ENCODE peak calls at places on chromosomes 11 and 22, in nine cellular contexts. One of them, this sample, is unnamed.

GRCh38 chr22:41935015-41935908 is 8.7 kb upstream of the TNFRSF13C start:
- DNase-seq in iPS DF 6.9: no peak
- DNase-seq in activated CD4-positive, alpha-beta T cell treated with anti-CD3 and anti-CD28 coated beads, Interleukin-2, amount 10 ng/mL, durations not matched to agents 7 days and 5 days: no peak
- DNase-seq in fibroblast of lung: no peak
- DNase-seq in fibroblast of the conjunctiva: no peak
- DNase-seq in NCI-H2081: peak
- DNase-seq in uterus: no peak
- DNase-seq in DMS 273 treated with DMSO at 0.1 percent for 48 hours: no peak
- DNase-seq in skeletal muscle cell: no peak
- DNase-seq in this sample: no peak

GRCh38 chr11:131025421-131026126 is 109.3 kb upstream of the SNX19 start:
- DNase-seq in iPS DF 6.9: no peak
- DNase-seq in uterus: no peak
- DNase-seq in NCI-H2081: no peak
- DNase-seq in skeletal muscle cell: no peak
- DNase-seq in DMS 273 treated with DMSO at 0.1 percent for 48 hours: no peak
- DNase-seq in activated CD4-positive, alpha-beta T cell treated with anti-CD3 and anti-CD28 coated beads, Interleukin-2, amount 10 ng/mL, durations not matched to agents 7 days and 5 days: no peak
- DNase-seq in fibroblast of lung: no peak
- DNase-seq in fibroblast of the conjunctiva: no peak
- DNase-seq in this sample: no peak

GRCh38 chr22:49517211-49517610 is 310.5 kb downstream of the BRD1 start:
- DNase-seq in fibroblast of the conjunctiva: no peak
- DNase-seq in activated CD4-positive, alpha-beta T cell treated with anti-CD3 and anti-CD28 coated beads, Interleukin-2, amount 10 ng/mL, durations not matched to agents 7 days and 5 days: no peak
- DNase-seq in uterus: no peak
- DNase-seq in DMS 273 treated with DMSO at 0.1 percent for 48 hours: no peak
- DNase-seq in NCI-H2081: no peak
- DNase-seq in iPS DF 6.9: no peak
- DNase-seq in skeletal muscle cell: no peak
- DNase-seq in fibroblast of lung: no peak
- DNase-seq in this sample: no peak

GRCh38 chr11:45331839-45332485 is 45.8 kb upstream of the SYT13 start:
- DNase-seq in DMS 273 treated with DMSO at 0.1 percent for 48 hours: no peak
- DNase-seq in fibroblast of the conjunctiva: no peak
- DNase-seq in activated CD4-positive, alpha-beta T cell treated with anti-CD3 and anti-CD28 coated beads, Interleukin-2, amount 10 ng/mL, durations not matched to agents 7 days and 5 days: no peak
- DNase-seq in skeletal muscle cell: no peak
- DNase-seq in fibroblast of lung: no peak
- DNase-seq in iPS DF 6.9: no peak
- DNase-seq in NCI-H2081: no peak
- DNase-seq in uterus: no peak
- DNase-seq in this sample: no peak

GRCh38 chr11:30635401-30635989 is 49.3 kb upstream of the MPPED2 start:
- DNase-seq in NCI-H2081: peak
- DNase-seq in DMS 273 treated with DMSO at 0.1 percent for 48 hours: no peak
- DNase-seq in uterus: no peak
- DNase-seq in activated CD4-positive, alpha-beta T cell treated with anti-CD3 and anti-CD28 coated beads, Interleukin-2, amount 10 ng/mL, durations not matched to agents 7 days and 5 days: no peak
- DNase-seq in iPS DF 6.9: peak
- DNase-seq in fibroblast of lung: peak
- DNase-seq in fibroblast of the conjunctiva: no peak
- DNase-seq in skeletal muscle cell: no peak
- DNase-seq in this sample: no peak

GRCh38 chr22:30348837-30349236 is 7.9 kb downstream of the SF3A1 start:
- DNase-seq in fibroblast of lung: peak
- DNase-seq in DMS 273 treated with DMSO at 0.1 percent for 48 hours: no peak
- DNase-seq in NCI-H2081: no peak
- DNase-seq in fibroblast of the conjunctiva: peak
- DNase-seq in activated CD4-positive, alpha-beta T cell treated with anti-CD3 and anti-CD28 coated beads, Interleukin-2, amount 10 ng/mL, durations not matched to agents 7 days and 5 days: no peak
- DNase-seq in iPS DF 6.9: no peak
- DNase-seq in uterus: no peak
- DNase-seq in skeletal muscle cell: no peak
- DNase-seq in this sample: peak

GRCh38 chr22:38707346-38707745 is 1.6 kb downstream of the GTPBP1 start:
- DNase-seq in DMS 273 treated with DMSO at 0.1 percent for 48 hours: no peak
- DNase-seq in fibroblast of the conjunctiva: no peak
- DNase-seq in skeletal muscle cell: no peak
- DNase-seq in fibroblast of lung: peak
- DNase-seq in activated CD4-positive, alpha-beta T cell treated with anti-CD3 and anti-CD28 coated beads, Interleukin-2, amount 10 ng/mL, durations not matched to agents 7 days and 5 days: no peak
- DNase-seq in iPS DF 6.9: no peak
- DNase-seq in NCI-H2081: no peak
- DNase-seq in uterus: no peak
- DNase-seq in this sample: no peak

GRCh38 chr22:40877488-40877887 is 15.6 kb upstream of the DNAJB7 start:
- DNase-seq in activated CD4-positive, alpha-beta T cell treated with anti-CD3 and anti-CD28 coated beads, Interleukin-2, amount 10 ng/mL, durations not matched to agents 7 days and 5 days: no peak
- DNase-seq in iPS DF 6.9: no peak
- DNase-seq in fibroblast of the conjunctiva: no peak
- DNase-seq in uterus: no peak
- DNase-seq in fibroblast of lung: no peak
- DNase-seq in NCI-H2081: no peak
- DNase-seq in DMS 273 treated with DMSO at 0.1 percent for 48 hours: no peak
- DNase-seq in skeletal muscle cell: no peak
- DNase-seq in this sample: no peak

GRCh38 chr11:33912405-33913361 is 20.8 kb upstream of the LMO2 start:
- DNase-seq in skeletal muscle cell: peak
- DNase-seq in DMS 273 treated with DMSO at 0.1 percent for 48 hours: peak
- DNase-seq in uterus: no peak
- DNase-seq in fibroblast of the conjunctiva: peak
- DNase-seq in iPS DF 6.9: no peak
- DNase-seq in NCI-H2081: peak
- DNase-seq in fibroblast of lung: peak
- DNase-seq in activated CD4-positive, alpha-beta T cell treated with anti-CD3 and anti-CD28 coated beads, Interleukin-2, amount 10 ng/mL, durations not matched to agents 7 days and 5 days: no peak
- DNase-seq in this sample: peak

GRCh38 chr11:47314992-47315391 is 37.5 kb downstream of the MYBPC3 start:
- DNase-seq in uterus: no peak
- DNase-seq in fibroblast of the conjunctiva: no peak
- DNase-seq in activated CD4-positive, alpha-beta T cell treated with anti-CD3 and anti-CD28 coated beads, Interleukin-2, amount 10 ng/mL, durations not matched to agents 7 days and 5 days: no peak
- DNase-seq in NCI-H2081: no peak
- DNase-seq in DMS 273 treated with DMSO at 0.1 percent for 48 hours: no peak
- DNase-seq in fibroblast of lung: no peak
- DNase-seq in skeletal muscle cell: no peak
- DNase-seq in iPS DF 6.9: no peak
- DNase-seq in this sample: no peak

GRCh38 chr11:36288442-36289225 is 590 bp downstream of the COMMD9 start:
- DNase-seq in iPS DF 6.9: no peak
- DNase-seq in uterus: no peak
- DNase-seq in fibroblast of the conjunctiva: no peak
- DNase-seq in DMS 273 treated with DMSO at 0.1 percent for 48 hours: no peak
- DNase-seq in fibroblast of lung: no peak
- DNase-seq in NCI-H2081: no peak
- DNase-seq in activated CD4-positive, alpha-beta T cell treated with anti-CD3 and anti-CD28 coated beads, Interleukin-2, amount 10 ng/mL, durations not matched to agents 7 days and 5 days: no peak
- DNase-seq in skeletal muscle cell: no peak
- DNase-seq in this sample: no peak

GRCh38 chr11:16967347-16967662 is 46.9 kb downstream of the PLEKHA7 start:
- DNase-seq in skeletal muscle cell: no peak
- DNase-seq in activated CD4-positive, alpha-beta T cell treated with anti-CD3 and anti-CD28 coated beads, Interleukin-2, amount 10 ng/mL, durations not matched to agents 7 days and 5 days: no peak
- DNase-seq in fibroblast of the conjunctiva: no peak
- DNase-seq in NCI-H2081: no peak
- DNase-seq in DMS 273 treated with DMSO at 0.1 percent for 48 hours: no peak
- DNase-seq in iPS DF 6.9: no peak
- DNase-seq in fibroblast of lung: no peak
- DNase-seq in uterus: no peak
- DNase-seq in this sample: no peak

GRCh38 chr11:112724194-112724790 is 236.9 kb upstream of the NCAM1 start:
- DNase-seq in activated CD4-positive, alpha-beta T cell treated with anti-CD3 and anti-CD28 coated beads, Interleukin-2, amount 10 ng/mL, durations not matched to agents 7 days and 5 days: no peak
- DNase-seq in uterus: no peak
- DNase-seq in iPS DF 6.9: no peak
- DNase-seq in NCI-H2081: peak
- DNase-seq in skeletal muscle cell: no peak
- DNase-seq in fibroblast of the conjunctiva: no peak
- DNase-seq in DMS 273 treated with DMSO at 0.1 percent for 48 hours: no peak
- DNase-seq in fibroblast of lung: no peak
- DNase-seq in this sample: no peak

GRCh38 chr11:78210000-78210608 is 21.4 kb downstream of the USP35 start:
- DNase-seq in iPS DF 6.9: no peak
- DNase-seq in fibroblast of the conjunctiva: no peak
- DNase-seq in skeletal muscle cell: no peak
- DNase-seq in activated CD4-positive, alpha-beta T cell treated with anti-CD3 and anti-CD28 coated beads, Interleukin-2, amount 10 ng/mL, durations not matched to agents 7 days and 5 days: no peak
- DNase-seq in uterus: no peak
- DNase-seq in fibroblast of lung: no peak
- DNase-seq in DMS 273 treated with DMSO at 0.1 percent for 48 hours: no peak
- DNase-seq in NCI-H2081: no peak
- DNase-seq in this sample: no peak

GRCh38 chr11:115425243-115425642 is 79.0 kb downstream of the CADM1 start:
- DNase-seq in DMS 273 treated with DMSO at 0.1 percent for 48 hours: no peak
- DNase-seq in activated CD4-positive, alpha-beta T cell treated with anti-CD3 and anti-CD28 coated beads, Interleukin-2, amount 10 ng/mL, durations not matched to agents 7 days and 5 days: no peak
- DNase-seq in fibroblast of lung: no peak
- DNase-seq in iPS DF 6.9: no peak
- DNase-seq in skeletal muscle cell: no peak
- DNase-seq in NCI-H2081: no peak
- DNase-seq in fibroblast of the conjunctiva: no peak
- DNase-seq in uterus: no peak
- DNase-seq in this sample: no peak

GRCh38 chr11:120112174-120112796 is 25.6 kb downstream of the TRIM29 start:
- DNase-seq in DMS 273 treated with DMSO at 0.1 percent for 48 hours: no peak
- DNase-seq in activated CD4-positive, alpha-beta T cell treated with anti-CD3 and anti-CD28 coated beads, Interleukin-2, amount 10 ng/mL, durations not matched to agents 7 days and 5 days: no peak
- DNase-seq in skeletal muscle cell: no peak
- DNase-seq in fibroblast of the conjunctiva: no peak
- DNase-seq in uterus: no peak
- DNase-seq in iPS DF 6.9: no peak
- DNase-seq in fibroblast of lung: no peak
- DNase-seq in NCI-H2081: no peak
- DNase-seq in this sample: no peak

GRCh38 chr11:123443851-123444623 is 14.0 kb downstream of the GRAMD1B start:
- DNase-seq in fibroblast of the conjunctiva: no peak
- DNase-seq in fibroblast of lung: no peak
- DNase-seq in skeletal muscle cell: no peak
- DNase-seq in DMS 273 treated with DMSO at 0.1 percent for 48 hours: no peak
- DNase-seq in NCI-H2081: no peak
- DNase-seq in iPS DF 6.9: no peak
- DNase-seq in uterus: no peak
- DNase-seq in activated CD4-positive, alpha-beta T cell treated with anti-CD3 and anti-CD28 coated beads, Interleukin-2, amount 10 ng/mL, durations not matched to agents 7 days and 5 days: no peak
- DNase-seq in this sample: no peak

GRCh38 chr11:73226297-73227006 is 8.4 kb downstream of the P2RY2 start:
- DNase-seq in NCI-H2081: no peak
- DNase-seq in DMS 273 treated with DMSO at 0.1 percent for 48 hours: no peak
- DNase-seq in activated CD4-positive, alpha-beta T cell treated with anti-CD3 and anti-CD28 coated beads, Interleukin-2, amount 10 ng/mL, durations not matched to agents 7 days and 5 days: no peak
- DNase-seq in uterus: peak
- DNase-seq in fibroblast of the conjunctiva: no peak
- DNase-seq in skeletal muscle cell: no peak
- DNase-seq in iPS DF 6.9: no peak
- DNase-seq in fibroblast of lung: no peak
- DNase-seq in this sample: no peak

GRCh38 chr22:24421428-24421931 is 5.9 kb upstream of the ADORA2A start:
- DNase-seq in uterus: no peak
- DNase-seq in DMS 273 treated with DMSO at 0.1 percent for 48 hours: no peak
- DNase-seq in skeletal muscle cell: no peak
- DNase-seq in iPS DF 6.9: no peak
- DNase-seq in fibroblast of the conjunctiva: no peak
- DNase-seq in NCI-H2081: no peak
- DNase-seq in activated CD4-positive, alpha-beta T cell treated with anti-CD3 and anti-CD28 coated beads, Interleukin-2, amount 10 ng/mL, durations not matched to agents 7 days and 5 days: peak
- DNase-seq in fibroblast of lung: no peak
- DNase-seq in this sample: no peak

GRCh38 chr11:1557904-1558831 is 13.9 kb downstream of the DUSP8 start:
- DNase-seq in fibroblast of the conjunctiva: peak
- DNase-seq in NCI-H2081: no peak
- DNase-seq in iPS DF 6.9: no peak
- DNase-seq in skeletal muscle cell: peak
- DNase-seq in activated CD4-positive, alpha-beta T cell treated with anti-CD3 and anti-CD28 coated beads, Interleukin-2, amount 10 ng/mL, durations not matched to agents 7 days and 5 days: no peak
- DNase-seq in fibroblast of lung: peak
- DNase-seq in DMS 273 treated with DMSO at 0.1 percent for 48 hours: no peak
- DNase-seq in uterus: peak
- DNase-seq in this sample: peak

GRCh38 chr22:25008666-25009065 is 56.1 kb downstream of the KIAA1671 start:
- DNase-seq in fibroblast of lung: no peak
- DNase-seq in uterus: no peak
- DNase-seq in iPS DF 6.9: no peak
- DNase-seq in fibroblast of the conjunctiva: no peak
- DNase-seq in NCI-H2081: no peak
- DNase-seq in skeletal muscle cell: no peak
- DNase-seq in activated CD4-positive, alpha-beta T cell treated with anti-CD3 and anti-CD28 coated beads, Interleukin-2, amount 10 ng/mL, durations not matched to agents 7 days and 5 days: no peak
- DNase-seq in DMS 273 treated with DMSO at 0.1 percent for 48 hours: no peak
- DNase-seq in this sample: no peak

GRCh38 chr11:118608268-118609214 is 1.1 kb downstream of the PHLDB1 start:
- DNase-seq in fibroblast of lung: peak
- DNase-seq in DMS 273 treated with DMSO at 0.1 percent for 48 hours: no peak
- DNase-seq in skeletal muscle cell: peak
- DNase-seq in fibroblast of the conjunctiva: no peak
- DNase-seq in NCI-H2081: no peak
- DNase-seq in iPS DF 6.9: no peak
- DNase-seq in activated CD4-positive, alpha-beta T cell treated with anti-CD3 and anti-CD28 coated beads, Interleukin-2, amount 10 ng/mL, durations not matched to agents 7 days and 5 days: peak
- DNase-seq in uterus: peak
- DNase-seq in this sample: no peak

GRCh38 chr11:119578466-119579220 is 150.4 kb downstream of the NECTIN1 start:
- DNase-seq in uterus: no peak
- DNase-seq in NCI-H2081: peak
- DNase-seq in fibroblast of the conjunctiva: no peak
- DNase-seq in iPS DF 6.9: no peak
- DNase-seq in DMS 273 treated with DMSO at 0.1 percent for 48 hours: no peak
- DNase-seq in fibroblast of lung: no peak
- DNase-seq in activated CD4-positive, alpha-beta T cell treated with anti-CD3 and anti-CD28 coated beads, Interleukin-2, amount 10 ng/mL, durations not matched to agents 7 days and 5 days: no peak
- DNase-seq in skeletal muscle cell: no peak
- DNase-seq in this sample: no peak

GRCh38 chr11:86360775-86361395 is 13.8 kb upstream of the CCDC81 start:
- DNase-seq in fibroblast of the conjunctiva: peak
- DNase-seq in iPS DF 6.9: no peak
- DNase-seq in uterus: no peak
- DNase-seq in DMS 273 treated with DMSO at 0.1 percent for 48 hours: no peak
- DNase-seq in activated CD4-positive, alpha-beta T cell treated with anti-CD3 and anti-CD28 coated beads, Interleukin-2, amount 10 ng/mL, durations not matched to agents 7 days and 5 days: no peak
- DNase-seq in fibroblast of lung: peak
- DNase-seq in NCI-H2081: no peak
- DNase-seq in skeletal muscle cell: peak
- DNase-seq in this sample: no peak

GRCh38 chr22:39894554-39895092 is 1.1 kb upstream of the ENTHD1 start:
- DNase-seq in fibroblast of the conjunctiva: no peak
- DNase-seq in fibroblast of lung: no peak
- DNase-seq in activated CD4-positive, alpha-beta T cell treated with anti-CD3 and anti-CD28 coated beads, Interleukin-2, amount 10 ng/mL, durations not matched to agents 7 days and 5 days: no peak
- DNase-seq in iPS DF 6.9: no peak
- DNase-seq in uterus: no peak
- DNase-seq in skeletal muscle cell: no peak
- DNase-seq in NCI-H2081: no peak
- DNase-seq in DMS 273 treated with DMSO at 0.1 percent for 48 hours: no peak
- DNase-seq in this sample: no peak

GRCh38 chr22:50030315-50031188 is 18.0 kb upstream of the IL17REL start:
- DNase-seq in iPS DF 6.9: peak
- DNase-seq in NCI-H2081: peak
- DNase-seq in fibroblast of lung: peak
- DNase-seq in DMS 273 treated with DMSO at 0.1 percent for 48 hours: peak
- DNase-seq in skeletal muscle cell: no peak
- DNase-seq in activated CD4-positive, alpha-beta T cell treated with anti-CD3 and anti-CD28 coated beads, Interleukin-2, amount 10 ng/mL, durations not matched to agents 7 days and 5 days: peak
- DNase-seq in uterus: peak
- DNase-seq in fibroblast of the conjunctiva: peak
- DNase-seq in this sample: no peak

GRCh38 chr11:14713518-14714244 is 70.1 kb downstream of the PDE3B start:
- DNase-seq in skeletal muscle cell: no peak
- DNase-seq in DMS 273 treated with DMSO at 0.1 percent for 48 hours: no peak
- DNase-seq in uterus: no peak
- DNase-seq in NCI-H2081: no peak
- DNase-seq in activated CD4-positive, alpha-beta T cell treated with anti-CD3 and anti-CD28 coated beads, Interleukin-2, amount 10 ng/mL, durations not matched to agents 7 days and 5 days: peak
- DNase-seq in fibroblast of the conjunctiva: no peak
- DNase-seq in iPS DF 6.9: no peak
- DNase-seq in fibroblast of lung: no peak
- DNase-seq in this sample: no peak

GRCh38 chr22:48702573-48703264 is 1125.0 kb downstream of the BRD1 start:
- DNase-seq in skeletal muscle cell: no peak
- DNase-seq in activated CD4-positive, alpha-beta T cell treated with anti-CD3 and anti-CD28 coated beads, Interleukin-2, amount 10 ng/mL, durations not matched to agents 7 days and 5 days: no peak
- DNase-seq in iPS DF 6.9: no peak
- DNase-seq in fibroblast of the conjunctiva: no peak
- DNase-seq in NCI-H2081: no peak
- DNase-seq in uterus: no peak
- DNase-seq in fibroblast of lung: no peak
- DNase-seq in DMS 273 treated with DMSO at 0.1 percent for 48 hours: no peak
- DNase-seq in this sample: no peak

GRCh38 chr22:49321477-49322055 is 506.1 kb downstream of the BRD1 start:
- DNase-seq in iPS DF 6.9: no peak
- DNase-seq in skeletal muscle cell: no peak
- DNase-seq in fibroblast of lung: no peak
- DNase-seq in uterus: no peak
- DNase-seq in activated CD4-positive, alpha-beta T cell treated with anti-CD3 and anti-CD28 coated beads, Interleukin-2, amount 10 ng/mL, durations not matched to agents 7 days and 5 days: no peak
- DNase-seq in DMS 273 treated with DMSO at 0.1 percent for 48 hours: no peak
- DNase-seq in fibroblast of the conjunctiva: no peak
- DNase-seq in NCI-H2081: no peak
- DNase-seq in this sample: no peak

GRCh38 chr11:33545941-33546340 is 154.7 kb downstream of the C11orf91 start:
- DNase-seq in skeletal muscle cell: no peak
- DNase-seq in uterus: no peak
- DNase-seq in iPS DF 6.9: no peak
- DNase-seq in fibroblast of the conjunctiva: no peak
- DNase-seq in fibroblast of lung: no peak
- DNase-seq in DMS 273 treated with DMSO at 0.1 percent for 48 hours: no peak
- DNase-seq in activated CD4-positive, alpha-beta T cell treated with anti-CD3 and anti-CD28 coated beads, Interleukin-2, amount 10 ng/mL, durations not matched to agents 7 days and 5 days: no peak
- DNase-seq in NCI-H2081: no peak
- DNase-seq in this sample: no peak

GRCh38 chr11:46159694-46160093 is 38.4 kb upstream of the PHF21A start:
- DNase-seq in skeletal muscle cell: no peak
- DNase-seq in fibroblast of the conjunctiva: no peak
- DNase-seq in activated CD4-positive, alpha-beta T cell treated with anti-CD3 and anti-CD28 coated beads, Interleukin-2, amount 10 ng/mL, durations not matched to agents 7 days and 5 days: no peak
- DNase-seq in fibroblast of lung: no peak
- DNase-seq in NCI-H2081: no peak
- DNase-seq in iPS DF 6.9: no peak
- DNase-seq in uterus: no peak
- DNase-seq in DMS 273 treated with DMSO at 0.1 percent for 48 hours: no peak
- DNase-seq in this sample: no peak

This sample was measured in AG09309.